ENCODE peak calls at places on chromosomes 13 and 19, in four cellular contexts. U, D, T and X are unnamed samples.
A peak's percentile ranks its signal among the peaks of the same experiment; 100 is the strongest.

GRCh38 chr13:77779461-77780272 is 82.2 kb downstream of the SLAIN1 start:
- DNase-seq in T (peak; percentile 10), D (no peak), U (peak; percentile 66), X (peak; percentile 26)

GRCh38 chr13:32657309-32657708 is 71.1 kb downstream of the PDS5B start:
- DNase-seq in D (no peak), T (no peak), U (no peak), X (no peak)

GRCh38 chr19:55579766-55580621 is 654 bp downstream of the ZNF579 start:
- DNase-seq in T (peak; percentile 56), D (no peak), U (no peak), X (peak; percentile 63)

GRCh38 chr19:29665826-29666633 is 769 bp downstream of the PLEKHF1 start:
- DNase-seq in U (no peak), D (no peak), T (peak; percentile 28), X (peak; percentile 47)

GRCh38 chr13:29924482-29924884 is 74.1 kb upstream of the UBL3 start:
- DNase-seq in D (no peak), U (no peak), T (no peak), X (no peak)

GRCh38 chr19:58560921-58561320 is 2.5 kb upstream of the UBE2M start:
- DNase-seq in D (no peak), T (no peak), U (no peak), X (no peak)

GRCh38 chr19:48969276-48970138 is 4.4 kb downstream of the FTL start:
- DNase-seq in D (no peak), U (no peak), T (no peak), X (peak; percentile 65)

GRCh38 chr19:45499196-45500180 is 1.2 kb downstream of the PPM1N start:
- DNase-seq in T (peak; percentile 74), U (peak; percentile 57), D (no peak), X (peak; percentile 61)

GRCh38 chr13:39672378-39673132 is 17.1 kb downstream of the COG6 start:
- DNase-seq in D (no peak), T (no peak), U (no peak), X (no peak)

GRCh38 chr13:113209880-113210421 is 538 bp downstream of the CUL4A start:
- DNase-seq in D (peak; percentile 63), T (peak; percentile 55), U (peak; percentile 13), X (peak; percentile 60)